ENCODE peak calls at places on chromosomes 16 and 17, in six cellular contexts. H is stomach; F is dorsolateral prefrontal cortex; R is adrenal gland; I is CD8-positive, alpha-beta memory T cell; T is astrocyte. X is an unnamed sample. For H3K27me3, the result is how much of the 10 kb centered on the place peaks cover.

GRCh38 chr17:4711671-4712111 is 1.3 kb downstream of the ARRB2 start:
- DNase-seq in R (peak), I (no peak), T (no peak), H (no peak), F (peak), X (no peak)

GRCh38 chr17:49471769-49472168 is 23.3 kb upstream of the NGFR start:
- DNase-seq in H (no peak), T (no peak), I (no peak), F (no peak), R (no peak), X (no peak)

GRCh38 chr17:1785925-1786324 is 24.1 kb downstream of the SERPINF1 start:
- DNase-seq in I (no peak), H (no peak), T (no peak), R (no peak), F (no peak), X (no peak)

GRCh38 chr17:33390479-33391027 is 97.5 kb upstream of the ASIC2 start:
- DNase-seq in T (no peak), H (no peak), I (no peak), R (peak), F (no peak), X (peak)

GRCh38 chr17:69268442-69269068 is 39.9 kb upstream of the ABCA10 start:
- DNase-seq in F (no peak), T (no peak), R (no peak), I (no peak), H (no peak), X (no peak)

GRCh38 chr16:5323284-5323683 is 225.7 kb upstream of the EEF2KMT start:
- DNase-seq in H (no peak), T (peak), R (no peak), I (no peak), F (no peak), X (no peak)

GRCh38 chr17:36849871-36850348 is 87.4 kb upstream of the LHX1 start:
- DNase-seq in T (peak), H (no peak), F (no peak), I (no peak), R (no peak), X (peak)

GRCh38 chr17:16406742-16407674 is 8.4 kb upstream of the TRPV2 start:
- DNase-seq in R (no peak), I (no peak), F (no peak), H (no peak), T (peak), X (no peak)

GRCh38 chr17:69810326-69811035 is 264.5 kb upstream of the KCNJ16 start:
- DNase-seq in F (no peak), R (no peak), I (no peak), T (no peak), H (no peak), X (no peak)

GRCh38 chr17:17749921-17750320 is 68.7 kb downstream of the RAI1 start:
- DNase-seq in F (peak), R (peak), T (no peak), I (peak), H (peak), X (peak)

GRCh38 chr16:72255785-72256184 is 83.8 kb upstream of the PMFBP1 start:
- DNase-seq in T (no peak), I (no peak), R (no peak), H (no peak), F (no peak), X (no peak)

GRCh38 chr16:47861999-47862398 is 293.8 kb downstream of the ABCC12 start:
- DNase-seq in T (no peak), R (no peak), H (no peak), F (no peak), I (no peak), X (no peak)

GRCh38 chr16:50509521-50510341 is 38.5 kb upstream of the NKD1 start:
- DNase-seq in I (peak), T (no peak), R (peak), H (peak), F (no peak), X (peak)

GRCh38 chr16:85949787-85950186 is 50.8 kb downstream of the IRF8 start:
- DNase-seq in T (no peak), I (no peak), R (no peak), H (no peak), F (no peak), X (no peak)

DNA sequence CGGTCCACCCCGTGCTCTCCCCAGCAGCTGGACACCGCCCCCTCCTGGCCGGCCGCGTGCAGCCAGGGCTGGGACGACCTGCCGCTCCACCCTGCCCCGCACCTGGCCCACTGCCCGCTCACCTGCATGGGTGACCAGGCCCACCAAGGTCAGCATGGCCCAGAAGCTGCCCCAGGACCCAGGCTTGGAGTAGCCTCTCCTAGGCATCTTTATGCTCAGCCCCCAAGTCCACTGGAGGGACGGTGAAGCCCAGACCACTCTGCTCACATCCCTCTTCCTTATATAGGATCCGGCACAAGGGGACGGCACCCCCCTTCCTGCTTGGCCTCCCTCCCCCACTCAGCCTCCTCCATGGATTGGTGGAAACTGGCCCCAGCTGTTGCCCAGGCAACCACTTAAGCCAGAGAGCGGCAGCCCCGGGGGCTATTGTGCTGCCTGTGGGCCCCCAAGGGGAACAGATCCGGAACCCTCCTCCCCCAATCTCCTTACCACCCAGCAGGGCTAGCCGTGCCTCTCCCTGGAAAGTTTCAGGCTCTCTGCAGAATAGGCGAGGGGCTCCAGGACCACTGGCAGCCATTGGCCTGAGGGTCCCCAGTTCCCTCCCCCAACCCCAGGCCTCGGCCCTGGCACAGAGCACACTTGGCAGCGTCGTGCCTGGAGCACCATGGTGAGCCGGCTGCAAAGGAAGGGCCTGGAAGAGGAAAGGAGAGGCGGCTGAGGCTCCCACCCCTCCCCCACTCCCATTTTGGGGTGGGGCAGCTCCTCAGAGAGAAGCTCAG is at the start of gene BTBD17:
- DNase-seq in F (peak), I (no peak), T (no peak), R (peak), H (peak), X (peak)
- H3K27me3 ChIP-seq in F (under half), I (under half), T (under half), R (under half), H (under half), X (under half)

DNA sequence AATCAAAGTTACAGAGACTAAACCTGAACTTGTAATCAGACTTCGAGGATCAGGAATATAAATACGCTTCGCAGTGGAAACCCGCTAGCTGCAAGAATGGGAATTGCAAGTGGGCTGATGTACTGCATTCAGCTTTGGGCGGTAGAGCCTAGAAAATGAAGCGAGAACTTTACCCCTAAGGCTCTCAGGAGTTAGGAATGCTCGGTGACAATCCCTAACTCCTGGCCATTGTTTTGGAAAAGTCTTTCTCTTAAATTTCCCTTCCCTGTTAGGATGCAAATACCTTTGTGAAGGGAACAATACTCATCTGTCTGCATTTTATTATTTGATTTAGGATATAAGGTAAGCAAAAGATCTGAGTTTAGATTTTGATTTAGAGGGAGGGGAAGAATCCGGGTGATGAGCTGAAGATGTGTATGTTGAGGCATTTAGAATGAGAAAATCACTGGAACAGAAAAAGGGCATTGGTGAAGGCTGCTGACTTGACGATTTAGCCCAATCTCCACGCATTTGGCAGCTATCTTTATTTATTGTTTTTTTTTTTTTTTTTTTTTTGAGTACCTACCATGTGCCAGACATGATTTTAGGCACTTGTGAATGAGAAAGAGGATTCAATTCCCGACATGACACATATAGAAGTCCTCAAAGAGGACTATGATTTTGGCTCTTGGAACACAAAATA is 2.2 kb upstream of the TOX3 start:
- DNase-seq in F (peak), R (no peak), I (no peak), H (no peak), T (no peak), X (no peak)
- H3K27me3 ChIP-seq in F (under half), R (under half), I (under half), H (under half), T (under half), X (under half)

GRCh38 chr17:15261063-15261817 is 3.9 kb downstream of the PMP22 start:
- DNase-seq in H (peak), I (no peak), T (peak), F (peak), R (peak), X (no peak)

GRCh38 chr17:15263206-15263579 is 1.9 kb downstream of the PMP22 start:
- DNase-seq in F (peak), I (no peak), H (peak), R (peak), T (peak), X (no peak)

GRCh38 chr17:15263680-15264079 is 1.4 kb downstream of the PMP22 start:
- DNase-seq in T (no peak), R (no peak), H (no peak), F (no peak), I (no peak), X (no peak)

GRCh38 chr17:15261818-15262290 is 3.3 kb downstream of the PMP22 start:
- DNase-seq in I (no peak), R (no peak), H (no peak), T (peak), F (no peak), X (no peak)

DNA sequence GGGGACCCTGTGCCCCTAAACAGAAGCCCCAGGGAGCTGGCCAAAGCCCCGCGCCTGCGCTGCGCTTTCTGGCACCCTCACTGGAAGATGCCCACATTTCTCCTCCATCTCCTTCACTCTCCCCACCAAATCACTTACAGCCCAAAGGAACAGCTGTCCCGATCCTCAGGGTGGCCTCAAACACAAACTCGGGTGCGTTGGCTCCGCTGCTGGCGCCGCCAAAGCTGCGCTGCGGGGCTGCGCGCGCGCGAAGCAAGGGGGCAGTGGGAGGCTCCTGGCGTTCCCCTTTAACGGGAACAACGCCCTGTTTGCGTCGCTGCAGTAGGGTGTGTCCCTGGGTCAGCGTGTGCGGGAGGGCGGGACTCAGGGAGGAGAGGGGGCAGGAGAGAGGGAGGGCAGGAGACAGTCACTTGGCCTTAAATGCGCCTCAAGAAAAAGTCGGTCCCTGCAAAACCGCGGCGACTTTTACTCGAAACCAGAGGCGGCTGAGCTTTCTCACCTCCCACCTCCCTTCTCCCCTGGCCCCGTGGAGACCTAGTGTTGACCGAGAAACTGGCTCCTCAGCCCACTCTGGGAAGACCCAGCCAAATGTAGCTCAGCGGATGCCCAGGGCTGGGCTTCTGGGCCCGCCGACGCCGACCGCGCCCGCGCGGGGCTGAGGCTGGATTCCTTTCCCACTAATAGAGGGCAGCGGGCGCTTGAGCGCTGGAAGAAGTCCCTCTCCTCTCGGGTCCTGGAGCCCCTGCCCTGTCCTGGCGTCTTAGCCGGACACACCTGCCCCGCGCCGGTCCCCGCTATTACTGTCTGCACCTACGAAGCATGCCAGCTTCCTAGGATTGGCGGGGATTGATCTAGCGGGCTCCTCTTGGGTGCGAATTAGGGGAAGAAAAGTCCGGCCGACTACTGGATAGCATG is 2.6 kb downstream of the PMP22 start:
- DNase-seq in R (peak), F (peak), T (peak), I (no peak), H (peak), X (no peak)
- H3K27me3 ChIP-seq in R (under half), F (under half), T (under half), I (under half), H (under half), X (under half)

DNA sequence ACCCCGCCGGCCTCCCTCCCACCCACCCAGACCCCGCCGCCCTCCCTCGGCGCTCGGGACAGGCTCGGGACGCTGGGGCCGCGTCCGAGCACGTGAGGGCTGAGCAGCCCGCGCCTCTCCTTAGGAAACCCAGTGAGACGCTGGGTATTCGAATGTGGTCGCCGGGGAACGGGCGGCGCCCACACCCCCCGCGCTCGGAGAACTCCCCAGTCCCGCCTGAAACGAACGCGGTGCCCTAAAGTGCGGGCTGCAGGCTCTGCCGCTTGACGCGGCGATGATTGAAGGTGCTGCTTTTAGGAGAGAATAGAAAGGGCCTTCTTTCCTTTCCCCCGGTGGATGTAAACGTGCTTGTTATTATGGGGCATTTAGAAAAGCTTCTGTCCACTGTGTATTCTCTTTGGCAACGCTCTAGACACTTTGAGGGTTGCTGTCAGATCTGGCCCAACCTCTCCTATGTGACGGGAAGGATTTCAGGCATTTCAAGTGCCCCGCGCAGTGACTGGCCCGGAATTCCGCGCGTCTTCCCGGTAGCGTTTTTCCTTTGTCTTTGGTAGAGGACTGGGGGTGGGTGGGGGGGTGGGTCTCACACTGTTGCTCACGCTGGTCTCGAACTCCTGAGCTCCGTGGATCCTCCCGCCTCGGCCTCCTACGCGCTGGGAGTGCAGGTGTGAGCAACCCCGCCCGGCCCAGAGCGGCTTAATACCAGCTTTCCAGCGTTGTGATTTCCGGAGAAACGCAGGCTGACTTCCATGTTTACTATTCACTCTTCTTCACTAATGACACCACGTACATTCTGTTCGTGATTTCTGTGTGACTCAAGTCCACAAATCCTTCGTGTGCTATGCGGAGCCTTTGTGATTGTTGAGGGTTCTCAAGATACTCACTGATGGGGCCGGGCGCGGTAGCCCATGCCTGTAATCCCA is 21.8 kb upstream of the FOXK2 start:
- DNase-seq in R (peak), F (no peak), I (peak), T (peak), H (no peak), X (peak)
- H3K27me3 ChIP-seq in R (under half), F (under half), I (under half), T (under half), H (under half), X (under half)

X was measured in SJCRH30.